ENCODE peak calls at places on chromosome 7, in six cellular contexts. Q is pons; I is kidney; N is stimulated activated CD4-positive, alpha-beta T cell treated with anti-CD3 and anti-CD28 coated beads, TNF-alpha, amount 100 ng/mL, for 4 hours; G is renal cortical epithelial cell; P is neural crest cell. W is an unnamed sample.
A peak's percentile ranks its signal among the peaks of the same experiment; 100 is the strongest.

GRCh38 chr7:85074016-85074415 is 112.8 kb downstream of the SEMA3D start:
- DNase-seq in Q (no peak), I (no peak), N (no peak), G (peak; percentile 71), P (no peak), W (no peak)

GRCh38 chr7:115099906-115100305 is 178.0 kb downstream of the MDFIC start:
- DNase-seq in Q (no peak), I (no peak), N (no peak), G (peak; percentile 81), P (no peak), W (no peak)

GRCh38 chr7:74476546-74477095 is 22.9 kb downstream of the GTF2IRD1 start:
- DNase-seq in Q (no peak), I (no peak), N (no peak), G (peak; percentile 56), P (no peak), W (no peak)

GRCh38 chr7:20407585-20408466 is 77.1 kb downstream of the ITGB8 start:
- DNase-seq in Q (no peak), I (peak; percentile 67), N (no peak), G (peak; percentile 92), P (no peak), W (no peak)

GRCh38 chr7:149496642-149497391 is 792 bp downstream of the ZNF746 start:
- DNase-seq in Q (peak; percentile 21), I (peak; percentile 88), N (peak; percentile 43), G (peak; percentile 9), P (no peak), W (peak; percentile 20)

GRCh38 chr7:114760477-114760876 is 161.4 kb upstream of the MDFIC start:
- DNase-seq in Q (no peak), I (no peak), N (no peak), G (no peak), P (no peak), W (no peak)

GRCh38 chr7:100577507-100577906 is 3.8 kb upstream of the SAP25 start:
- DNase-seq in Q (no peak), I (peak; percentile 63), N (no peak), G (no peak), P (no peak), W (no peak)

GRCh38 chr7:85023066-85023687 is 163.7 kb downstream of the SEMA3D start:
- DNase-seq in Q (peak; percentile 80), I (no peak), N (no peak), G (peak; percentile 42), P (peak; percentile 52), W (peak; percentile 53)

GRCh38 chr7:12322287-12322902 is 81.3 kb downstream of the VWDE start:
- DNase-seq in Q (peak; percentile 16), I (no peak), N (no peak), G (peak; percentile 33), P (no peak), W (no peak)

GRCh38 chr7:150941351-150941982 is 36.7 kb downstream of the KCNH2 start:
- DNase-seq in Q (no peak), I (peak; percentile 45), N (no peak), G (no peak), P (no peak), W (no peak)

GRCh38 chr7:125383324-125383723 is 453.7 kb upstream of the POT1 start:
- DNase-seq in Q (no peak), I (no peak), N (no peak), G (no peak), P (no peak), W (no peak)

GRCh38 chr7:25068814-25069213 is 56.2 kb downstream of the CYCS start:
- DNase-seq in Q (no peak), I (no peak), N (no peak), G (no peak), P (no peak), W (no peak)

GRCh38 chr7:27156508-27156898 is at the start of gene HOXA7:
- DNase-seq in Q (no peak), I (peak; percentile 96), N (no peak), G (no peak), P (no peak), W (no peak)

GRCh38 chr7:74573499-74573898 is 84.0 kb upstream of the GTF2I start:
- DNase-seq in Q (no peak), I (no peak), N (no peak), G (no peak), P (no peak), W (no peak)

GRCh38 chr7:12490105-12490688 is 80.3 kb upstream of the SCIN start:
- DNase-seq in Q (peak; percentile 45), I (no peak), N (no peak), G (peak; percentile 65), P (no peak), W (no peak)

GRCh38 chr7:22110227-22110839 is 164.6 kb upstream of the CDCA7L start:
- DNase-seq in Q (peak; percentile 99), I (no peak), N (peak; percentile 15), G (peak; percentile 81), P (peak; percentile 70), W (peak; percentile 81)

GRCh38 chr7:100122067-100122466 is 2.6 kb downstream of the CNPY4 start:
- DNase-seq in Q (no peak), I (no peak), N (no peak), G (no peak), P (no peak), W (no peak)

GRCh38 chr7:4227105-4228010 is 454.7 kb upstream of the FOXK1 start:
- DNase-seq in Q (peak; percentile 8), I (peak; percentile 32), N (no peak), G (no peak), P (no peak), W (no peak)

GRCh38 chr7:42734568-42734967 is 177.3 kb downstream of the C7orf25 start:
- DNase-seq in Q (no peak), I (no peak), N (no peak), G (no peak), P (no peak), W (no peak)

GRCh38 chr7:158494643-158495042 is 93.0 kb downstream of the PTPRN2 start:
- DNase-seq in Q (no peak), I (no peak), N (no peak), G (no peak), P (no peak), W (no peak)

GRCh38 chr7:83614112-83614511 is 34.8 kb downstream of the SEMA3E start:
- DNase-seq in Q (no peak), I (no peak), N (no peak), G (peak; percentile 27), P (no peak), W (no peak)

GRCh38 chr7:131095346-131095745 is 232.3 kb upstream of the MKLN1 start:
- DNase-seq in Q (no peak), I (no peak), N (no peak), G (no peak), P (no peak), W (no peak)

GRCh38 chr7:92693519-92693918 is 103.3 kb upstream of the FAM133B start:
- DNase-seq in Q (no peak), I (no peak), N (no peak), G (no peak), P (no peak), W (no peak)

GRCh38 chr7:133081119-133081604 is 728 bp downstream of the CHCHD3 start:
- DNase-seq in Q (no peak), I (no peak), N (peak; percentile 1), G (no peak), P (no peak), W (no peak)

GRCh38 chr7:130008941-130009847 is 42.0 kb downstream of the ZC3HC1 start:
- DNase-seq in Q (no peak), I (peak; percentile 94), N (no peak), G (peak; percentile 88), P (no peak), W (no peak)

GRCh38 chr7:35906191-35906908 is 105.5 kb downstream of the SEPTIN7 start:
- DNase-seq in Q (peak; percentile 90), I (no peak), N (no peak), G (peak; percentile 79), P (peak; percentile 58), W (peak; percentile 78)

GRCh38 chr7:55413442-55413841 is 48.3 kb downstream of the LANCL2 start:
- DNase-seq in Q (no peak), I (no peak), N (no peak), G (no peak), P (no peak), W (no peak)

GRCh38 chr7:44291066-44291732 is 34.2 kb downstream of the CAMK2B start:
- DNase-seq in Q (no peak), I (peak; percentile 89), N (no peak), G (no peak), P (no peak), W (no peak)

GRCh38 chr7:154646126-154647013 is 356.6 kb downstream of the PAXIP1 start:
- DNase-seq in Q (no peak), I (no peak), N (no peak), G (no peak), P (no peak), W (no peak)

GRCh38 chr7:18565337-18565736 is 69.8 kb downstream of the HDAC9 start:
- DNase-seq in Q (no peak), I (no peak), N (no peak), G (no peak), P (no peak), W (no peak)

GRCh38 chr7:121485457-121486243 is 89.5 kb upstream of the FAM3C start:
- DNase-seq in Q (peak; percentile 56), I (no peak), N (no peak), G (no peak), P (no peak), W (no peak)

GRCh38 chr7:27071622-27072390 is 24.0 kb downstream of the HOXA1 start:
- DNase-seq in Q (no peak), I (no peak), N (no peak), G (no peak), P (no peak), W (no peak)

GRCh38 chr7:153061913-153062528 is 302.5 kb downstream of the ACTR3B start:
- DNase-seq in Q (no peak), I (no peak), N (no peak), G (no peak), P (peak; percentile 44), W (peak; percentile 54)

GRCh38 chr7:20442951-20443350 is 112.3 kb downstream of the ITGB8 start:
- DNase-seq in Q (no peak), I (peak; percentile 74), N (no peak), G (no peak), P (no peak), W (no peak)